ENCODE peak calls at places on chromosomes 16 and 17, in nine cellular contexts. H, M, U, G, P, Z, Q, O and T are unnamed samples.

GRCh38 chr16:78230832-78231231 is 131.4 kb downstream of the WWOX start:
- DNase-seq in H (no peak), M (no peak), U (no peak), G (no peak), P (no peak), Z (no peak), Q (no peak), O (no peak), T (no peak)

GRCh38 chr17:82843904-82844640 is 4.2 kb upstream of the ZNF750 start:
- DNase-seq in H (no peak), M (no peak), U (no peak), G (no peak), P (no peak), Z (no peak), Q (no peak), O (no peak), T (peak)

GRCh38 chr16:27690604-27691003 is 140.7 kb downstream of the KATNIP start:
- DNase-seq in H (peak), M (no peak), U (no peak), G (no peak), P (no peak), Z (no peak), Q (peak), O (no peak), T (no peak)

GRCh38 chr16:62642677-62643076 is 606.4 kb upstream of the CDH8 start:
- DNase-seq in H (no peak), M (no peak), U (no peak), G (no peak), P (no peak), Z (no peak), Q (no peak), O (no peak), T (no peak)

GRCh38 chr17:14019186-14019956 is 49.9 kb upstream of the COX10 start:
- DNase-seq in H (no peak), M (no peak), U (no peak), G (no peak), P (no peak), Z (no peak), Q (no peak), O (no peak), T (no peak)

GRCh38 chr17:74497471-74497870 is 31.0 kb downstream of the CD300A start:
- DNase-seq in H (no peak), M (no peak), U (no peak), G (no peak), P (peak), Z (no peak), Q (no peak), O (no peak), T (no peak)

GRCh38 chr17:6862122-6862521 is 30.6 kb upstream of the TEKT1 start:
- DNase-seq in H (no peak), M (no peak), U (no peak), G (no peak), P (no peak), Z (no peak), Q (no peak), O (no peak), T (no peak)

GRCh38 chr16:73019456-73020362 is 28.2 kb downstream of the ZFHX3 start:
- DNase-seq in H (peak), M (no peak), U (peak), G (peak), P (peak), Z (no peak), Q (peak), O (no peak), T (no peak)

GRCh38 chr17:74213897-74214386 is 571 bp downstream of the TTYH2 start:
- DNase-seq in H (no peak), M (no peak), U (no peak), G (peak), P (no peak), Z (peak), Q (peak), O (no peak), T (peak)

GRCh38 chr16:85871756-85872155 is 27.2 kb upstream of the IRF8 start:
- DNase-seq in H (no peak), M (no peak), U (no peak), G (no peak), P (no peak), Z (no peak), Q (peak), O (no peak), T (no peak)

GRCh38 chr16:57624044-57624688 is 4.3 kb upstream of the ADGRG1 start:
- DNase-seq in H (no peak), M (no peak), U (no peak), G (no peak), P (no peak), Z (no peak), Q (no peak), O (no peak), T (no peak)

GRCh38 chr16:58460219-58460610 is 39.7 kb upstream of the NDRG4 start:
- DNase-seq in H (no peak), M (no peak), U (no peak), G (no peak), P (no peak), Z (no peak), Q (no peak), O (no peak), T (no peak)

GRCh38 chr17:72514888-72515287 is 394.1 kb downstream of the SOX9 start:
- DNase-seq in H (no peak), M (no peak), U (no peak), G (no peak), P (no peak), Z (no peak), Q (no peak), O (no peak), T (no peak)

GRCh38 chr17:35299108-35299507 is 56.2 kb downstream of the SLFN5 start:
- DNase-seq in H (peak), M (no peak), U (no peak), G (peak), P (no peak), Z (peak), Q (no peak), O (no peak), T (no peak)

GRCh38 chr17:28738680-28739384 is 5.0 kb upstream of the TRAF4 start:
- DNase-seq in H (no peak), M (no peak), U (no peak), G (no peak), P (no peak), Z (no peak), Q (no peak), O (no peak), T (no peak)

GRCh38 chr17:55614061-55614460 is 102.8 kb upstream of the SMIM36 start:
- DNase-seq in H (no peak), M (no peak), U (no peak), G (no peak), P (no peak), Z (no peak), Q (no peak), O (no peak), T (no peak)

GRCh38 chr16:5615868-5616642 is 518.5 kb upstream of the EEF2KMT start:
- DNase-seq in H (peak), M (no peak), U (peak), G (peak), P (peak), Z (peak), Q (peak), O (peak), T (peak)

GRCh38 chr16:2682209-2683021 is at the start of gene KCTD5:
- DNase-seq in H (peak), M (peak), U (peak), G (peak), P (peak), Z (peak), Q (peak), O (peak), T (peak)

GRCh38 chr16:83023011-83023410 is 396.2 kb downstream of the CDH13 start:
- DNase-seq in H (no peak), M (no peak), U (no peak), G (no peak), P (no peak), Z (no peak), Q (no peak), O (no peak), T (no peak)

GRCh38 chr16:86529160-86529559 is 18.8 kb downstream of the FOXF1 start:
- DNase-seq in H (no peak), M (no peak), U (peak), G (no peak), P (no peak), Z (no peak), Q (no peak), O (no peak), T (peak)

GRCh38 chr16:56860226-56861020 is 4.6 kb upstream of the SLC12A3 start:
- DNase-seq in H (no peak), M (peak), U (no peak), G (no peak), P (no peak), Z (no peak), Q (no peak), O (no peak), T (no peak)

GRCh38 chr16:87360862-87361610 is 22.5 kb downstream of the FBXO31 start:
- DNase-seq in H (no peak), M (no peak), U (no peak), G (no peak), P (no peak), Z (no peak), Q (no peak), O (no peak), T (no peak)

GRCh38 chr17:42050360-42051012 is at the start of gene C17orf113:
- DNase-seq in H (peak), M (no peak), U (peak), G (peak), P (no peak), Z (peak), Q (peak), O (peak), T (peak)

GRCh38 chr17:45221081-45221996 is at the start of gene FMNL1:
- DNase-seq in H (no peak), M (no peak), U (no peak), G (no peak), P (peak), Z (no peak), Q (peak), O (peak), T (peak)

GRCh38 chr16:76241735-76242134 is 35.5 kb upstream of the CNTNAP4 start:
- DNase-seq in H (no peak), M (no peak), U (no peak), G (no peak), P (no peak), Z (no peak), Q (no peak), O (no peak), T (no peak)

GRCh38 chr16:67917140-67917851 is 14.4 kb downstream of the CTRL start:
- DNase-seq in H (no peak), M (no peak), U (no peak), G (no peak), P (no peak), Z (no peak), Q (no peak), O (no peak), T (no peak)

GRCh38 chr16:87499189-87499486 is 6.3 kb upstream of the ZCCHC14 start:
- DNase-seq in H (no peak), M (no peak), U (no peak), G (no peak), P (no peak), Z (no peak), Q (no peak), O (no peak), T (no peak)

GRCh38 chr17:56314026-56314425 is 160.8 kb downstream of the ANKFN1 start:
- DNase-seq in H (no peak), M (no peak), U (no peak), G (no peak), P (no peak), Z (no peak), Q (no peak), O (no peak), T (no peak)

GRCh38 chr17:47295037-47295873 is 28.5 kb upstream of the EFCAB13 start:
- DNase-seq in H (no peak), M (no peak), U (no peak), G (no peak), P (peak), Z (no peak), Q (no peak), O (no peak), T (no peak)
- H3K27ac ChIP-seq in H (no peak), M (no peak), U (peak), G (no peak), P (peak), Z (no peak), Q (peak), O (no peak), T (peak)

GRCh38 chr16:55559933-55560516 is 6.5 kb upstream of the CAPNS2 start:
- DNase-seq in H (no peak), M (no peak), U (no peak), G (no peak), P (no peak), Z (no peak), Q (no peak), O (peak), T (no peak)
- H3K27ac ChIP-seq in H (no peak), M (no peak), U (no peak), G (no peak), P (no peak), Z (no peak), Q (no peak), O (peak), T (no peak)

DNA sequence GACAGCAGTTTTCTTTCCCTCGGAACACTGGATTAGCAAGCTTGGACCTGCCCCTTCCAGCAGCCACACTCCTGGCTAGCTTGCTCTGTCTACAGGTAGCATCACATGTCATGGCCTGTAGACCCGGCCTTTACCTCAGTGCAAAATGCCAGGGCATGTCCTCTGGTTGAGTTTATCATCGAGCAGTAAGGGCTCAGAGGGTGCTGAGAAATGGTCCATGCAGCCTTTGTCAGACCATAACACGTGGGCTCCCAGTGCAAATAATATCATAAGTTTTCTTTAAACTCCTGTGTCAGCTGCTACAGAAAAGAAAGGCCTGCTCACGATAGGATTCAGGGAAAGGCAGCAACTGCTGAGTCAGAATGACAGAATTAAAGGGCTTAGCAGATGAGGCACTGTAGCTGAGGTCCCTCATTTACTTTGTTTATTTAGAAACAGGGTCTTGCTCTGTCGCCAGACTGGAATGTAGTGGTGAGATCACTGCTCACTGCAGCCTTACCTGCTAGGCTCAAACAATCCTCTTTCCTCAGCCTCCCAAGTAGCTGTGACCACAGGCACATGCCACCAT is 8.0 kb upstream of the GNA13 start:
- DNase-seq in H (peak), M (no peak), U (peak), G (no peak), P (no peak), Z (no peak), Q (peak), O (no peak), T (no peak)
- H3K27ac ChIP-seq in H (peak), M (no peak), U (no peak), G (no peak), P (no peak), Z (no peak), Q (peak), O (peak), T (no peak)

DNA sequence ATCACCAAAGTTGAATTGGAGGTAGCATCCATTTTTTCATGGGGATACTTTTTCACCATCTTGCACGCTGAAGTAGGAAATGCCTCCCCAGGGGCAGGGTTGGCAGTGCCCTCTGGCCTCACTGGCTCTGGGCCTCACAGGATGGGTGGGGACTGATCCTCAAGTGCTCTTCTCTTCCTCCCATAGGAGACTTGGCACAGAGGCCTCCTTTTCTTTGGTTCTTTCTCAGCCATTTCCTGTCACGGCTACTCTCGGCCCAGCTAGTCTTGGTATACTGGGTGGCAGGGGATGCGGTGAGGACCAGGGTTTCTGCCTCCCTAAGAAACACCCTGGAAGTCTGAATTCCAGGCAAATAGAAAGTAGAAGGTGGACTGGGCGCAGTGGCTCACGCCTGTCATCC is 58.2 kb downstream of the PECAM1 start:
- DNase-seq in H (peak), M (no peak), U (no peak), G (no peak), P (no peak), Z (no peak), Q (no peak), O (no peak), T (no peak)
- H3K27ac ChIP-seq in H (peak), M (no peak), U (peak), G (peak), P (peak), Z (no peak), Q (no peak), O (no peak), T (no peak)

DNA sequence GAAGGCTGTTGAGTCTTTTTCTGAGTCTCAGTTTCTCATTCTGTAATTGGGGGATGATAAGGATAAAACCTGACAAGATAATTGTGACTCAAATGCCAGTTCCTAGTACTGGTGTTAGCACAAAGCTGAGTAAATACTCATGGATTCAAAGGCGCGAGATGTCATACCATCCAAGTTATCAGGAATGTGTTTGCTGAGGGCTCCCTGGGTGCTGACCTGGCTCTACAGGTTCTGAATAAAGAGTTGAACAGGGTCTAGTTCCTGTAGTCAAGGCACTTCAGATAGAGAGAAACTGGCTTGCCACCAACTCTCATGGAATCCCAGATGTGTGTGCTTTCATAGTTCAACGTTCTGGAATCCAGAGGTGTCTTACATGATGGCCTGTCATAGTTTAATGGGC is 141.6 kb downstream of the PRKCA start:
- DNase-seq in H (no peak), M (no peak), U (no peak), G (no peak), P (no peak), Z (no peak), Q (no peak), O (no peak), T (no peak)
- H3K27ac ChIP-seq in H (no peak), M (no peak), U (no peak), G (no peak), P (no peak), Z (no peak), Q (no peak), O (no peak), T (no peak)

GRCh38 chr16:30927789-30928378 is 4.5 kb downstream of the FBXL19 start:
- DNase-seq in H (peak), M (no peak), U (peak), G (peak), P (no peak), Z (peak), Q (peak), O (peak), T (no peak)
- H3K27ac ChIP-seq in H (no peak), M (no peak), U (no peak), G (no peak), P (peak), Z (no peak), Q (no peak), O (no peak), T (no peak)